ENCODE peak calls at places on chromosome 16, in four cellular contexts. I is cardiac fibroblast, D is A549, Z is tibial artery. X is an unnamed sample.

GRCh38 chr16:1330260-1330914 is 3.1 kb upstream of the BAIAP3 start:
- DNase-seq in I (no peak), D (peak), Z (no peak), X (no peak)

GRCh38 chr16:31521368-31521767 is 6.3 kb upstream of the AHSP start:
- DNase-seq in D (no peak), I (no peak), Z (no peak), X (no peak)

GRCh38 chr16:11493531-11493929 is 93.2 kb downstream of the LITAF start:
- DNase-seq in D (no peak), I (no peak), Z (no peak), X (no peak)

GRCh38 chr16:58535100-58535499 is 19.8 kb downstream of the SETD6 start:
- DNase-seq in D (no peak), I (no peak), Z (no peak), X (no peak)

GRCh38 chr16:82093901-82094300 is 58.8 kb downstream of the HSD17B2 start:
- DNase-seq in Z (no peak), I (no peak), D (no peak), X (no peak)

GRCh38 chr16:29675811-29676643 is 3.0 kb upstream of the QPRT start:
- DNase-seq in I (peak), Z (no peak), D (peak), X (no peak)

GRCh38 chr16:65763640-65764305 is 602.7 kb upstream of the CDH5 start:
- DNase-seq in I (no peak), D (no peak), Z (no peak), X (no peak)

GRCh38 chr16:30185683-30186421 is 2.5 kb downstream of the CORO1A start:
- DNase-seq in Z (peak), I (no peak), D (no peak), X (no peak)

GRCh38 chr16:15950167-15950854 is 895 bp downstream of the ABCC1 start:
- DNase-seq in D (no peak), Z (peak), I (peak), X (no peak)

GRCh38 chr16:85675528-85675927 is 13.2 kb downstream of the GINS2 start:
- DNase-seq in D (peak), I (peak), Z (no peak), X (no peak)

GRCh38 chr16:85676466-85676865 is 12.3 kb downstream of the GINS2 start:
- DNase-seq in I (no peak), Z (no peak), D (no peak), X (no peak)

GRCh38 chr16:85674828-85675227 is 13.9 kb downstream of the GINS2 start:
- DNase-seq in I (no peak), Z (no peak), D (no peak), X (no peak)

GRCh38 chr16:85673529-85674417 is 15.0 kb downstream of the GINS2 start:
- DNase-seq in I (peak), Z (no peak), D (no peak), X (no peak)

DNA sequence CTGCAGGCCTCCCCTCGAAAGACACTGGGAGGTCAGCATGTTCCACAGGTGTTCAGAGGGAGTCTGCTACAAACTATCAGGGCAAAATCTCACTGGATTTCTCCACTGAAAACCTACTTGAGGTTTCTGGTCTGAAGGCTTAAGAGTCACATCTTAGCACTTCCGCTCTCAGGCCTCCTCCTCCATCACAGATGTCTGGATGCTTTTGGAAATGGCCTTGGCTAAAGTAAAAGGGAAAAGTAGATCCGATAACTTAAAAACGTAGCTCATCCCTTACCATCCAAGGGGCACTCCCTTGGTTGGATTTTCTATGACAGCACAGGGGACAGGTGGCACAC is 14.4 kb downstream of the GINS2 start:
- DNase-seq in D (no peak), Z (no peak), I (no peak), X (no peak)
- TF ChIP-seq CTCF in D (no peak), Z (no peak), I (no peak), X (no peak)

GRCh38 chr16:87856796-87857228 is 12.5 kb downstream of the SLC7A5 start:
- DNase-seq in I (peak), Z (no peak), D (peak), X (no peak)
- H3K4me3 ChIP-seq in I (no peak), Z (no peak), D (peak), X (no peak)

GRCh38 chr16:24139282-24139681 is 116.9 kb upstream of the CACNG3 start:
- DNase-seq in D (no peak), Z (no peak), I (no peak), X (no peak)

GRCh38 chr16:24138024-24138423 is 118.1 kb upstream of the CACNG3 start:
- DNase-seq in Z (no peak), D (no peak), I (no peak), X (no peak)

GRCh38 chr16:24132048-24132796 is 123.9 kb upstream of the CACNG3 start:
- DNase-seq in Z (no peak), I (no peak), D (no peak), X (no peak)

GRCh38 chr16:24132797-24133155 is 123.4 kb upstream of the CACNG3 start:
- DNase-seq in Z (no peak), I (no peak), D (no peak), X (no peak)

GRCh38 chr16:24135624-24136296 is 120.4 kb upstream of the CACNG3 start:
- DNase-seq in D (no peak), Z (no peak), I (no peak), X (no peak)
- TF ChIP-seq CTCF in D (no peak), Z (no peak), I (no peak), X (no peak)

GRCh38 chr16:87065781-87066694 is 251.2 kb downstream of the C16orf95 start:
- DNase-seq in Z (peak), I (no peak), D (no peak), X (no peak)
- H3K4me3 ChIP-seq in Z (peak), I (no peak), D (no peak), X (no peak)

DNA sequence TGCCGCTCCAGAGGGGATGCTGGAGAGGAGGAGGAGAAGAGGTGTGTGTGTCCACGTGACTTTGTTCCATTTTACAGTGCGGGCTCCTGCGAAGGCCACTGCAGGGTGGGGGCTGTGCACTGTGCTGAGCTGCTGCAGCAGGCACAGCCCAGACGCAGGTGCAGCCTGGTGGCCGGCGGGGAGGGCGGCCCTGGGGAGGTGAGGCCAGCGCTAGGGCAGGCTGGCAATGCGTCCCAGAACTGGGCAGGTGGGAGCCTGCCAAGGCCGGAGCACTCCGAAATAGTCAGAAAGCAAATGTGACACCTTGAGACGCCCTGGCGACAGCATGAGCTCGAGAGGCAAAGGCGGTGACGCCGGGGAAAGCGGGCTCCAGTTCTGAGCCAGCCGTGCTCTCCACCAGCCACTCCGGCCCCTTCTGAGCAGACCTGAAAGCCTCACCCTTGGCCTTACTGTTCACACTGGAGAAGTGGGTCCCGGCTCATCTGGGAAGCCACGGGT is 29.7 kb downstream of the CIBAR2 start:
- DNase-seq in Z (no peak), I (no peak), D (no peak), X (no peak)
- TF ChIP-seq CTCF in Z (no peak), I (no peak), D (no peak), X (no peak)

GRCh38 chr16:57096192-57096591 is 3.8 kb downstream of the CPNE2 start:
- DNase-seq in D (no peak), Z (no peak), I (no peak), X (no peak)

GRCh38 chr16:57094911-57095310 is 2.5 kb downstream of the CPNE2 start:
- DNase-seq in I (no peak), D (no peak), Z (no peak), X (no peak)

GRCh38 chr16:57091990-57092785 is at the start of gene CPNE2:
- DNase-seq in D (peak), Z (peak), I (peak), X (no peak)

GRCh38 chr16:57092786-57093301 is 461 bp downstream of the CPNE2 start:
- DNase-seq in I (peak), D (no peak), Z (no peak), X (no peak)

DNA sequence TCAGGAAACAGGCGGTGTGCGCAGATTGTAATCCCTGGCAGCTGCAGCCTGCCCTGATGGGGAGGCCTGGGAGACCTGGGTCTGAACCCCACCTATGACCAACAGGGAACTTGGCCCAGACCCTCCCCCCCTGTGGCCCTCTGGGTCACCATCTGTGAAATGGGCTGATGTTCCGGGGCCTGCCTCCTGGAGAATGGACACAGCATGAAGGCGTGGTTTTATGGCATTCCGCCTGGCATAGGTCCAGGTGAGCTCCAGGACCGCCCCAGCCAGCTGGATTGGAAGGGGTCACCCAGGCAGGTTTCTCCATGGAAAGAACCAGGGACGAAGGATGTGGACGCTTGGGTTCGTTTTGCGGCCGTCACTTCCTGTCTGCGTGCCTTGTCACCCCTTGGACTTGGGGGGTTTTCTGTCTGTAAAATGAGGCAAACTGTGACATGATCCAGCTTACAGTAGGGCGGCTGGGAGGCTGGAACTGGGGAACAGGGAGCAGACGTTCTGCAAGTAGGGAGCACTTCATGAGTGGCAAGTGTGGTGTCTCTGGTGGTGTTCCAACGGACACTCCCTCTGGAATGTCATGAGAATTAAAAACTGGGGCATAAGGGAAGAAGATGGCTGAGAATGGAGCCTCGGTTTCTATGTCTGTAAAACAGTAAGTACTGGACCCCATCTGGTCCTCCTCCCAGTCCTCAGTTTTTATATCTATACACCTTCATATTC is 1.6 kb downstream of the CPNE2 start:
- DNase-seq in I (no peak), D (no peak), Z (no peak), X (no peak)
- H3K4me3 ChIP-seq in I (no peak), D (peak), Z (peak), X (peak)